ENCODE peak calls at places on chromosome 21, in nine cellular contexts. One of them, this sample, is unnamed.

GRCh38 chr21:45971487-45972352 is 9.8 kb upstream of the COL6A1 start:
- DNase-seq in nephron progenitor cell: peak; percentile 22
- DNase-seq in T follicular helper cell: no peak
- DNase-seq in AG09309: no peak
- DNase-seq in CD4-positive, alpha-beta T cell: no peak
- DNase-seq in sciatic nerve: peak; percentile 73
- DNase-seq in stimulated activated CD8-positive, alpha-beta memory T cell treated with anti-CD3 and anti-CD28 coated beads, Interleukin-4, amount 100 ng/mL, for 4 hours: no peak
- DNase-seq in left colon: peak; percentile 62
- DNase-seq in activated gamma-delta T cell treated with anti-CD3 and anti-CD28 coated beads, Interleukin-2, amount 50 U/mL, for 16 hours: no peak
- DNase-seq in this sample: no peak

GRCh38 chr21:14573244-14573643 is 27.1 kb upstream of the SAMSN1 start:
- DNase-seq in activated gamma-delta T cell treated with anti-CD3 and anti-CD28 coated beads, Interleukin-2, amount 50 U/mL, for 16 hours: no peak
- DNase-seq in sciatic nerve: no peak
- DNase-seq in stimulated activated CD8-positive, alpha-beta memory T cell treated with anti-CD3 and anti-CD28 coated beads, Interleukin-4, amount 100 ng/mL, for 4 hours: no peak
- DNase-seq in nephron progenitor cell: no peak
- DNase-seq in AG09309: no peak
- DNase-seq in left colon: no peak
- DNase-seq in CD4-positive, alpha-beta T cell: no peak
- DNase-seq in T follicular helper cell: no peak
- DNase-seq in this sample: no peak

GRCh38 chr21:46118871-46119564 is 21.1 kb downstream of the COL6A2 start:
- DNase-seq in sciatic nerve: no peak
- DNase-seq in AG09309: no peak
- DNase-seq in left colon: peak; percentile 22
- DNase-seq in activated gamma-delta T cell treated with anti-CD3 and anti-CD28 coated beads, Interleukin-2, amount 50 U/mL, for 16 hours: no peak
- DNase-seq in CD4-positive, alpha-beta T cell: no peak
- DNase-seq in T follicular helper cell: no peak
- DNase-seq in stimulated activated CD8-positive, alpha-beta memory T cell treated with anti-CD3 and anti-CD28 coated beads, Interleukin-4, amount 100 ng/mL, for 4 hours: no peak
- DNase-seq in nephron progenitor cell: peak; percentile 2
- DNase-seq in this sample: no peak

GRCh38 chr21:19228241-19228640 is 824.7 kb upstream of the TMPRSS15 start:
- DNase-seq in stimulated activated CD8-positive, alpha-beta memory T cell treated with anti-CD3 and anti-CD28 coated beads, Interleukin-4, amount 100 ng/mL, for 4 hours: no peak
- DNase-seq in left colon: no peak
- DNase-seq in sciatic nerve: no peak
- DNase-seq in AG09309: no peak
- DNase-seq in nephron progenitor cell: peak; percentile 21
- DNase-seq in CD4-positive, alpha-beta T cell: no peak
- DNase-seq in activated gamma-delta T cell treated with anti-CD3 and anti-CD28 coated beads, Interleukin-2, amount 50 U/mL, for 16 hours: no peak
- DNase-seq in T follicular helper cell: no peak
- DNase-seq in this sample: no peak

GRCh38 chr21:30146558-30147282 is 19.9 kb downstream of the CLDN17 start:
- DNase-seq in CD4-positive, alpha-beta T cell: no peak
- DNase-seq in sciatic nerve: no peak
- DNase-seq in nephron progenitor cell: no peak
- DNase-seq in T follicular helper cell: no peak
- DNase-seq in activated gamma-delta T cell treated with anti-CD3 and anti-CD28 coated beads, Interleukin-2, amount 50 U/mL, for 16 hours: no peak
- DNase-seq in left colon: no peak
- DNase-seq in AG09309: no peak
- DNase-seq in stimulated activated CD8-positive, alpha-beta memory T cell treated with anti-CD3 and anti-CD28 coated beads, Interleukin-4, amount 100 ng/mL, for 4 hours: no peak
- DNase-seq in this sample: no peak

GRCh38 chr21:32886339-32886738 is 114.8 kb upstream of the PAXBP1 start:
- DNase-seq in left colon: no peak
- DNase-seq in T follicular helper cell: no peak
- DNase-seq in stimulated activated CD8-positive, alpha-beta memory T cell treated with anti-CD3 and anti-CD28 coated beads, Interleukin-4, amount 100 ng/mL, for 4 hours: no peak
- DNase-seq in nephron progenitor cell: no peak
- DNase-seq in activated gamma-delta T cell treated with anti-CD3 and anti-CD28 coated beads, Interleukin-2, amount 50 U/mL, for 16 hours: no peak
- DNase-seq in sciatic nerve: no peak
- DNase-seq in AG09309: no peak
- DNase-seq in CD4-positive, alpha-beta T cell: peak; percentile 6
- DNase-seq in this sample: no peak

GRCh38 chr21:40160911-40161310 is 293.7 kb downstream of the PCP4 start:
- DNase-seq in AG09309: no peak
- DNase-seq in T follicular helper cell: no peak
- DNase-seq in activated gamma-delta T cell treated with anti-CD3 and anti-CD28 coated beads, Interleukin-2, amount 50 U/mL, for 16 hours: no peak
- DNase-seq in stimulated activated CD8-positive, alpha-beta memory T cell treated with anti-CD3 and anti-CD28 coated beads, Interleukin-4, amount 100 ng/mL, for 4 hours: no peak
- DNase-seq in nephron progenitor cell: no peak
- DNase-seq in left colon: no peak
- DNase-seq in CD4-positive, alpha-beta T cell: no peak
- DNase-seq in sciatic nerve: no peak
- DNase-seq in this sample: no peak

GRCh38 chr21:27366846-27367245 is 400.0 kb upstream of the ADAMTS5 start:
- DNase-seq in activated gamma-delta T cell treated with anti-CD3 and anti-CD28 coated beads, Interleukin-2, amount 50 U/mL, for 16 hours: no peak
- DNase-seq in T follicular helper cell: no peak
- DNase-seq in left colon: no peak
- DNase-seq in AG09309: no peak
- DNase-seq in stimulated activated CD8-positive, alpha-beta memory T cell treated with anti-CD3 and anti-CD28 coated beads, Interleukin-4, amount 100 ng/mL, for 4 hours: no peak
- DNase-seq in CD4-positive, alpha-beta T cell: no peak
- DNase-seq in sciatic nerve: no peak
- DNase-seq in nephron progenitor cell: no peak
- DNase-seq in this sample: no peak

GRCh38 chr21:16865612-16866011 is 647.2 kb upstream of the CXADR start:
- DNase-seq in AG09309: no peak
- DNase-seq in nephron progenitor cell: no peak
- DNase-seq in stimulated activated CD8-positive, alpha-beta memory T cell treated with anti-CD3 and anti-CD28 coated beads, Interleukin-4, amount 100 ng/mL, for 4 hours: no peak
- DNase-seq in T follicular helper cell: no peak
- DNase-seq in CD4-positive, alpha-beta T cell: no peak
- DNase-seq in left colon: no peak
- DNase-seq in sciatic nerve: no peak
- DNase-seq in activated gamma-delta T cell treated with anti-CD3 and anti-CD28 coated beads, Interleukin-2, amount 50 U/mL, for 16 hours: no peak
- DNase-seq in this sample: no peak

GRCh38 chr21:45376459-45377324 is 28.3 kb upstream of the COL18A1 start:
- DNase-seq in stimulated activated CD8-positive, alpha-beta memory T cell treated with anti-CD3 and anti-CD28 coated beads, Interleukin-4, amount 100 ng/mL, for 4 hours: no peak
- DNase-seq in nephron progenitor cell: no peak
- DNase-seq in AG09309: no peak
- DNase-seq in sciatic nerve: peak; percentile 56
- DNase-seq in CD4-positive, alpha-beta T cell: no peak
- DNase-seq in activated gamma-delta T cell treated with anti-CD3 and anti-CD28 coated beads, Interleukin-2, amount 50 U/mL, for 16 hours: no peak
- DNase-seq in T follicular helper cell: no peak
- DNase-seq in left colon: no peak
- DNase-seq in this sample: no peak

This sample was measured in cortex of kidney.